ENCODE peak calls at places on chromosomes 2 and 18, in four cellular contexts. H is GM13977, E is GM12865, A is ovary. C is an unnamed sample.

GRCh38 chr2:33477473-33478468 is 1.3 kb downstream of the RASGRP3 start:
- DNase-seq in H (peak; percentile 60), A (no peak), E (peak; percentile 91), C (no peak)

GRCh38 chr2:160210599-160211138 is 10.6 kb upstream of the ITGB6 start:
- DNase-seq in E (peak; percentile 88), A (peak; percentile 60), H (peak; percentile 70), C (no peak)

GRCh38 chr2:20241973-20242726 is 17.2 kb upstream of the SDC1 start:
- DNase-seq in A (no peak), H (peak; percentile 77), E (no peak), C (no peak)

GRCh38 chr2:112614201-112614840 is 29.9 kb downstream of the CHCHD5 start:
- DNase-seq in E (no peak), H (no peak), A (no peak), C (no peak)

GRCh38 chr18:57141208-57142129 is 5.4 kb upstream of the BOD1L2 start:
- DNase-seq in H (no peak), E (no peak), A (no peak), C (no peak)

GRCh38 chr18:48947102-48947501 is 3.7 kb downstream of the SMAD7 start:
- DNase-seq in H (no peak), E (no peak), A (no peak), C (no peak)

GRCh38 chr2:54629914-54630609 is 93.4 kb upstream of the EML6 start:
- DNase-seq in A (no peak), E (peak; percentile 53), H (peak; percentile 45), C (no peak)

GRCh38 chr2:182066439-182067061 is 80.9 kb downstream of the PPP1R1C start:
- DNase-seq in E (no peak), A (no peak), H (no peak), C (peak; percentile 93)

GRCh38 chr2:85419009-85419711 is 646 bp downstream of the SH2D6 start:
- DNase-seq in E (no peak), A (no peak), H (no peak), C (no peak)

GRCh38 chr18:8260319-8260718 is 348.9 kb upstream of the RAB12 start:
- DNase-seq in H (no peak), E (no peak), A (no peak), C (no peak)

GRCh38 chr2:26840937-26841610 is 6.9 kb upstream of the DPYSL5 start:
- DNase-seq in A (no peak), H (no peak), E (peak; percentile 17), C (no peak)

GRCh38 chr2:188204830-188205229 is 86.8 kb upstream of the GULP1 start:
- DNase-seq in E (no peak), A (no peak), H (no peak), C (no peak)

GRCh38 chr2:119255760-119256573 is 32.3 kb downstream of the STEAP3 start:
- DNase-seq in H (no peak), A (no peak), E (no peak), C (peak; percentile 78)

GRCh38 chr2:26768759-26769500 is 4.8 kb downstream of the SLC35F6 start:
- DNase-seq in A (peak; percentile 57), E (no peak), H (no peak), C (no peak)

GRCh38 chr2:236015171-236015570 is 153.0 kb downstream of the GBX2 start:
- DNase-seq in E (no peak), A (no peak), H (no peak), C (no peak)

GRCh38 chr18:79750980-79751571 is 46.7 kb upstream of the KCNG2 start:
- DNase-seq in A (no peak), E (no peak), H (no peak), C (no peak)

GRCh38 chr2:24489942-24490673 is 946 bp upstream of the NCOA1 start:
- DNase-seq in E (no peak), H (peak; percentile 24), A (no peak), C (no peak)

GRCh38 chr2:173854840-173855239 is 110.3 kb downstream of the SP3 start:
- DNase-seq in E (no peak), H (no peak), A (no peak), C (no peak)

GRCh38 chr18:907171-907879 is 2.7 kb downstream of the ADCYAP1 start:
- DNase-seq in H (peak; percentile 34), E (no peak), A (no peak), C (no peak)

GRCh38 chr18:48777026-48777736 is 173.6 kb downstream of the SMAD7 start:
- DNase-seq in E (peak; percentile 84), A (peak; percentile 77), H (peak; percentile 90), C (no peak)

GRCh38 chr2:97871096-97871780 is 124.5 kb downstream of the TMEM131 start:
- DNase-seq in E (no peak), H (no peak), A (no peak), C (no peak)

GRCh38 chr2:71547616-71548285 is 94.4 kb downstream of the DYSF start:
- DNase-seq in E (no peak), A (peak; percentile 16), H (no peak), C (no peak)

GRCh38 chr2:120617055-120617454 is 118.6 kb upstream of the GLI2 start:
- DNase-seq in E (no peak), H (no peak), A (no peak), C (no peak)

GRCh38 chr2:12759248-12759647 is 42.5 kb downstream of the TRIB2 start:
- DNase-seq in H (no peak), A (no peak), E (no peak), C (peak; percentile 72)

GRCh38 chr2:39631715-39632114 is 34.0 kb upstream of the TMEM178A start:
- DNase-seq in H (no peak), A (no peak), E (no peak), C (no peak)

DNA sequence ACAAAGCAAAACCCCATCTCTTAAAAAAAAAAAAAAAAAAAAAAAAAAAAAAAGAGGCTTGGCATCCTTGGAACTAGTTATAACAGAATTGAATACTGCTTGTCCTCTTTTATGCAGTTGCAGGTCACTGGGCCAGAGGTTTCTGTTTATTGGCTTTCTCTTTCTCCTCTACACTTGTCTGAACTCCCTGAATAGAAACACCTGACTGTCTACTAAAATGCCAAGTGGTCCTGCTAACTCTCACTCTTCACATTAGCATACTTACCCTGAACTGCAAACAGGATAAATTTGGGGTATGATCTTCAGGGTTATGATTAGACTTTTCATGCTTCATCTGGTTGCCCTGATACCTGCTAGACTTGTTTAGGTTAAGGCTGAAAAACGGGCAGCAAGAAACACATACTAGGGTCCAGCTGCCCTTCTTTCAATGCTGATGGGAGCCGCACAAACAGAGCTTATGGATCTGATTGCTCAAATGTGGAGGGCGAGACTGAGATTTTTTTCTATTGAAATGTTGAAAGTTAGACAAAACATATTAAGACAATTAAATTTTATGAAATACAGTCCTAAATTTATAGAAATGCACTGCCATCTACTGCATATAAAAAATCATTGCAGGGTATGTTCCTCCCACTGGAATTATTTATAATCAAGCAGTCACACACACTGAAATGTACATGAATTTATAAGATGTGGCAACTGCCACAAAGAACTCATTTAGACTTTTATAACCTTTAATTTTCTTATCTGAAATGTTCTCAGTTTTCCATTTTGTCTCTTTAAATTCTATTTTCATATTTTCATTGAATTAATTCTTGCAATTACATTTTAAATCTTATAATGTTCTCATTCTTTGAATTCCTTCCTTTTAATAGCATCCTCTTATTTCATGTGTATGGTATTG is 40.8 kb downstream of the GTF3C3 start:
- DNase-seq in A (no peak), E (no peak), H (no peak), C (peak; percentile 14)
- TF ChIP-seq CTCF in A (no peak), E (no peak), H (peak; percentile 20), C (peak; percentile 39)

DNA sequence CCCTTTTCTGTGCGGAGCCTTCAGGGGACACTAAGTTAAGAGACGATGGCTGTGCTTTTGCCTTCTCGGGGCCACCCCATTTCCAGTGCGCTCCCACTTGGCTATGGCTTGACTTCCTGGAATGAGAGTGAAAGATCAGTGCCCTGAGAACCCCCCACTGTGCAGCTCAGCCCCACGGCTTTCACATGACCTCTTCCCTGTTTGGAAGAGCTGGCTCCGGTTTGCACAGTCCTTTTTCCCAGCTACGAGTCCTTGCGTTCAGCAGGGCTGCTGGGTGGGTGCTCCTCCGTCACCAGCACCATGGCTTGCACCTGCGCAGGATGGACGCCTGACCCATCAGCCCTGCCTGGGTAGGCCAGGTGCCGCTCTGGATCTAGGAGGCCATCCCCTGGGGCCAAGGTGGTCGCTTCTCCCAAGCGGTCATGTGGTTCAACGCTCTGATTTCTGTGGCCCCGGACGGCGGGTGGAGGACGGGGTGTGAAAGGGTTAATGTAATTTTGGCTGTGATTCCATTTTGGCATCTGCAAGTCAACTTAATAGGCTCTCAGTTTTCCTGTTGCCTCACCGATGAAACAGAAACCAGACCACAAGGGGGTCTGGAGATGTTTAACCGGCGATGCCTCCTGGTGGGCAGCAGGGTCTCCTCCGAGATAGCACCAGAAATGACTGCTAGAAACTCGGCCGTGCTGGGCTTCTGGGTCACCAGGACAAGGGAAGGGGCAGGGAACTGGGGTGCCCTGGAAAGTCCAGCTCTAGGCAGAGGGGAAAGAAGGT is 113.1 kb upstream of the HAAO start:
- DNase-seq in E (no peak), A (no peak), H (no peak), C (no peak)
- TF ChIP-seq CTCF in E (no peak), A (peak; percentile 19), H (no peak), C (peak; percentile 39)

DNA sequence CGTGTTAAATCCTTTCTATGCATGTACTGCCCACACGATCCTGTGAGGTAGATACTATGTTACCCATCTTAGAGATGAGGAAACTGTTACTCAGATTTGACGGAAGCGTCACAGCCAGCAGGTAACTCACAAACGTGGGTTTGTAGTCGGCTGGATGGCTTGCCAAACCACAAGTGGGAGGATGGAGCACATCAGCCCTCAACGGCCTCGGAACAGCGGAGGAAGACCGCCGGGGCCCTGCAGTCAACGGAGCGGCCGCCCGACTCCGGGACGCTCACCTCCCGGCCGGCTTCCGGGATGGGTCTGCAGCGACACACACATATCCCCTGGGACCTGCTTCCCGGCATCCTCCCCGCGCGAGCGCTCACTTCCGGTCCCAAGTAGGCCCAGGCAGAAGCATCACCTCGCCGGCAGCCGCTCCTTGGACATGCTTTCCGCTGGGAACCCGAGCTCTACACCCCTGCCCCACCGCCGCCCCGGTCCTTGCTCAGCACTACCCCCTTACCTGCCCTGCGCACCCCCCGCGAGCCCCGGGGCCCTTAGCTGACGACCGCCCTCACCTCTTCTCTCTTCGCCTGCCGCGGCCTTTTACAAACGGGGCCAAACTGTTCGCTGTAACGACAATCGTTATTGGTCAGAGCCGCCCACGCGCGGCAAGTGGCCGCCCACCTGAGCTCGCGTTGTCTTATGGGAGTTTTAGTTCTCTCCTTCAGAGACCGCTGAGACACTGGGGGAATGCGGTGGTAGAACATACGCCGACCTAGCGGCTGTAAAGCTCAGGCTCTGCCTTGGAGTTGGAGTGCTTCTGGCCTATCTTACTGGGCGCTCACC is at the start of gene C2orf42:
- DNase-seq in A (peak; percentile 97), H (peak; percentile 94), E (peak; percentile 99), C (peak; percentile 95)
- TF ChIP-seq CTCF in A (peak; percentile 13), H (peak; percentile 20), E (no peak), C (no peak)

GRCh38 chr2:167265004-167265403 is 376.7 kb downstream of the XIRP2 start:
- DNase-seq in A (no peak), H (no peak), E (no peak), C (no peak)

GRCh38 chr2:167265722-167266121 is 377.4 kb downstream of the XIRP2 start:
- DNase-seq in A (no peak), E (no peak), H (no peak), C (no peak)

GRCh38 chr2:167258712-167259111 is 370.4 kb downstream of the XIRP2 start:
- DNase-seq in A (no peak), E (no peak), H (no peak), C (no peak)

DNA sequence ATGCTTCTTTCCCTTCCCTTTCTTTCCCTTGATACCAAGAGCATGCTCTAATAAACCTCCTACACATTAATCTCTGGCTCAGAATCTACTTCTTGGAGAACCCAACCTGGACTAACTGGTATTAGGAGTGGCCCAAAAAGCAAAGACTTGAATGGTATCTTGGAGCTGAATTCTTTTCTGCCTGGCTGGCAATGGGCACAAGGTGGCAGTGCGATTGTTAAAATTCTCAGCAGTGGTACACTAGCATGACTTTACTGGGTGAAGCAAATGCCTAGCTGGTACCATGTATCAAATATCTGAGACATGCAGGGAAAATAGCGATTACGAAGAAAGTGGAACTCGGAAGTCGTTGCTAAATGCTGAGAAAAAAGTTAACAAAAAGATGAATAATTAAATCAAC is 376.1 kb downstream of the XIRP2 start:
- DNase-seq in H (no peak), E (peak; percentile 2), A (no peak), C (no peak)
- TF ChIP-seq CTCF in H (no peak), E (no peak), A (no peak), C (peak; percentile 10)

GRCh38 chr18:3998698-3999333 is 456.3 kb downstream of the DLGAP1 start:
- DNase-seq in H (no peak), A (no peak), E (peak; percentile 47), C (no peak)
- TF ChIP-seq CTCF in H (peak; percentile 66), A (no peak), E (peak; percentile 60), C (peak; percentile 79)